ENCODE peak calls at places on chromosome 10, in ten cellular contexts. M, N, X, T, Z, J, B, Y, F and K are unnamed samples.

GRCh38 chr10:114613237-114613979 is 44.7 kb downstream of the ABLIM1 start:
- DNase-seq in M (no peak), N (no peak), X (no peak), T (no peak), Z (no peak), J (no peak), B (no peak), Y (no peak), F (no peak), K (no peak)

GRCh38 chr10:114550756-114551290 is 107.3 kb downstream of the ABLIM1 start:
- DNase-seq in M (no peak), N (no peak), X (no peak), T (no peak), Z (no peak), J (peak; percentile 7), B (peak; percentile 50), Y (peak; percentile 44), F (peak; percentile 47), K (no peak)

GRCh38 chr10:70364001-70364771 is 18.2 kb downstream of the LRRC20 start:
- DNase-seq in M (peak; percentile 93), N (peak; percentile 85), X (peak; percentile 45), T (peak; percentile 81), Z (peak; percentile 82), J (peak; percentile 70), B (peak; percentile 85), Y (peak; percentile 97), F (peak; percentile 51), K (peak; percentile 95)

GRCh38 chr10:79299397-79300370 is 47.6 kb upstream of the PPIF start:
- DNase-seq in M (peak; percentile 47), N (no peak), X (no peak), T (no peak), Z (no peak), J (no peak), B (no peak), Y (peak; percentile 96), F (no peak), K (no peak)

GRCh38 chr10:71285180-71285545 is 33.9 kb upstream of the SLC29A3 start:
- DNase-seq in M (peak; percentile 54), N (peak; percentile 40), X (no peak), T (no peak), Z (peak; percentile 18), J (no peak), B (peak; percentile 56), Y (peak; percentile 50), F (no peak), K (no peak)

GRCh38 chr10:88946200-88946599 is 6.4 kb downstream of the ACTA2 start:
- DNase-seq in M (no peak), N (no peak), X (no peak), T (no peak), Z (no peak), J (no peak), B (no peak), Y (no peak), F (no peak), K (no peak)

GRCh38 chr10:95755511-95756004 is 405 bp upstream of the ENTPD1 start:
- DNase-seq in M (no peak), N (no peak), X (no peak), T (no peak), Z (no peak), J (no peak), B (peak; percentile 84), Y (no peak), F (no peak), K (no peak)

GRCh38 chr10:132401396-132402168 is 4.6 kb downstream of the PWWP2B start:
- DNase-seq in M (no peak), N (no peak), X (no peak), T (no peak), Z (no peak), J (no peak), B (no peak), Y (no peak), F (no peak), K (no peak)

GRCh38 chr10:43138757-43139241 is 554 bp downstream of the CSGALNACT2 start:
- DNase-seq in M (no peak), N (peak; percentile 41), X (no peak), T (peak; percentile 48), Z (no peak), J (no peak), B (peak; percentile 9), Y (peak; percentile 60), F (no peak), K (no peak)

GRCh38 chr10:92848441-92849233 is at the start of gene EXOC6:
- DNase-seq in M (peak; percentile 75), N (peak; percentile 65), X (peak; percentile 73), T (peak; percentile 78), Z (peak; percentile 49), J (peak; percentile 74), B (peak; percentile 73), Y (peak; percentile 77), F (no peak), K (no peak)

GRCh38 chr10:13146383-13146782 is 15.0 kb upstream of the MCM10 start:
- DNase-seq in M (no peak), N (no peak), X (no peak), T (no peak), Z (no peak), J (no peak), B (no peak), Y (peak; percentile 34), F (no peak), K (no peak)

GRCh38 chr10:109889867-109890266 is 33.4 kb downstream of the XPNPEP1 start:
- DNase-seq in M (no peak), N (no peak), X (no peak), T (no peak), Z (no peak), J (no peak), B (no peak), Y (peak; percentile 85), F (no peak), K (peak; percentile 52)

GRCh38 chr10:42979730-42980467 is 97.0 kb upstream of the RET start:
- DNase-seq in M (no peak), N (no peak), X (no peak), T (no peak), Z (no peak), J (no peak), B (no peak), Y (no peak), F (no peak), K (no peak)

GRCh38 chr10:88342733-88343310 is 240.3 kb downstream of the RNLS start:
- DNase-seq in M (no peak), N (no peak), X (no peak), T (no peak), Z (no peak), J (no peak), B (no peak), Y (no peak), F (no peak), K (no peak)

GRCh38 chr10:42941245-42941644 is 135.6 kb upstream of the RET start:
- DNase-seq in M (no peak), N (no peak), X (no peak), T (no peak), Z (no peak), J (no peak), B (no peak), Y (no peak), F (peak; percentile 23), K (no peak)

GRCh38 chr10:71094712-71095390 is 117.5 kb upstream of the UNC5B start:
- DNase-seq in M (no peak), N (peak; percentile 19), X (no peak), T (no peak), Z (no peak), J (no peak), B (no peak), Y (no peak), F (no peak), K (no peak)

GRCh38 chr10:101235766-101236165 is 6.5 kb upstream of the LBX1 start:
- DNase-seq in M (no peak), N (no peak), X (no peak), T (no peak), Z (no peak), J (no peak), B (no peak), Y (no peak), F (no peak), K (no peak)

GRCh38 chr10:103661198-103661950 is 167.9 kb downstream of the NEURL1 start:
- DNase-seq in M (peak; percentile 93), N (peak; percentile 23), X (no peak), T (peak; percentile 34), Z (no peak), J (peak; percentile 51), B (no peak), Y (peak; percentile 96), F (peak; percentile 13), K (peak; percentile 83)

GRCh38 chr10:3292601-3293000 is 120.0 kb upstream of the PITRM1 start:
- DNase-seq in M (no peak), N (no peak), X (no peak), T (no peak), Z (no peak), J (no peak), B (no peak), Y (peak; percentile 78), F (no peak), K (no peak)

GRCh38 chr10:33201971-33202370 is 132.5 kb downstream of the NRP1 start:
- DNase-seq in M (no peak), N (no peak), X (no peak), T (no peak), Z (no peak), J (no peak), B (no peak), Y (no peak), F (no peak), K (no peak)

GRCh38 chr10:31186225-31187010 is 132.6 kb upstream of the ZEB1 start:
- DNase-seq in M (no peak), N (no peak), X (no peak), T (no peak), Z (no peak), J (no peak), B (peak; percentile 17), Y (no peak), F (no peak), K (no peak)

GRCh38 chr10:15324611-15325010 is 46.5 kb downstream of the FAM171A1 start:
- DNase-seq in M (no peak), N (no peak), X (no peak), T (no peak), Z (no peak), J (no peak), B (no peak), Y (peak; percentile 15), F (no peak), K (no peak)

GRCh38 chr10:46520941-46521340 is 35.5 kb downstream of the GPRIN2 start:
- DNase-seq in M (peak; percentile 8), N (no peak), X (no peak), T (no peak), Z (no peak), J (no peak), B (no peak), Y (peak; percentile 49), F (no peak), K (no peak)

GRCh38 chr10:27446091-27446918 is 57.8 kb upstream of the RAB18 start:
- DNase-seq in M (no peak), N (no peak), X (no peak), T (no peak), Z (no peak), J (peak; percentile 0), B (peak; percentile 45), Y (peak; percentile 58), F (no peak), K (peak; percentile 16)

GRCh38 chr10:101285519-101286070 is 56.3 kb upstream of the LBX1 start:
- DNase-seq in M (no peak), N (no peak), X (no peak), T (no peak), Z (no peak), J (peak; percentile 12), B (no peak), Y (no peak), F (no peak), K (no peak)

GRCh38 chr10:118445535-118445934 is 103.4 kb upstream of the FAM204A start:
- DNase-seq in M (no peak), N (no peak), X (no peak), T (no peak), Z (no peak), J (no peak), B (no peak), Y (no peak), F (no peak), K (no peak)

GRCh38 chr10:33719005-33719703 is 384.7 kb upstream of the NRP1 start:
- DNase-seq in M (no peak), N (no peak), X (no peak), T (no peak), Z (no peak), J (no peak), B (no peak), Y (no peak), F (no peak), K (no peak)

GRCh38 chr10:86599729-86600128 is 54.6 kb upstream of the OPN4 start:
- DNase-seq in M (no peak), N (no peak), X (no peak), T (no peak), Z (no peak), J (no peak), B (peak; percentile 14), Y (no peak), F (no peak), K (no peak)